ENCODE peak calls at places on chromosomes 16 and 17, in six cellular contexts. One of them, this sample, is unnamed.

GRCh38 chr17:80229011-80229410 is 8.8 kb downstream of the SLC26A11 start:
- DNase-seq in stimulated activated CD8-positive, alpha-beta memory T cell treated with anti-CD3 and anti-CD28 coated beads, Interleukin-4, amount 100 ng/mL, for 24 hours: no peak
- DNase-seq in BE2C: no peak
- DNase-seq in A673: no peak
- DNase-seq in Daoy: no peak
- DNase-seq in T-helper 1 cell: no peak
- DNase-seq in this sample: no peak

GRCh38 chr16:58426095-58426494 is 33.8 kb downstream of the GINS3 start:
- DNase-seq in Daoy: no peak
- DNase-seq in stimulated activated CD8-positive, alpha-beta memory T cell treated with anti-CD3 and anti-CD28 coated beads, Interleukin-4, amount 100 ng/mL, for 24 hours: peak
- DNase-seq in T-helper 1 cell: no peak
- DNase-seq in A673: no peak
- DNase-seq in BE2C: no peak
- DNase-seq in this sample: no peak

GRCh38 chr17:77045441-77046041 is 95.2 kb upstream of the SEC14L1 start:
- DNase-seq in A673: no peak
- DNase-seq in Daoy: peak
- DNase-seq in BE2C: no peak
- DNase-seq in stimulated activated CD8-positive, alpha-beta memory T cell treated with anti-CD3 and anti-CD28 coated beads, Interleukin-4, amount 100 ng/mL, for 24 hours: no peak
- DNase-seq in T-helper 1 cell: no peak
- DNase-seq in this sample: no peak

GRCh38 chr17:17018612-17019429 is 23.4 kb upstream of the MPRIP start:
- DNase-seq in stimulated activated CD8-positive, alpha-beta memory T cell treated with anti-CD3 and anti-CD28 coated beads, Interleukin-4, amount 100 ng/mL, for 24 hours: no peak
- DNase-seq in BE2C: no peak
- DNase-seq in T-helper 1 cell: no peak
- DNase-seq in Daoy: no peak
- DNase-seq in A673: no peak
- DNase-seq in this sample: no peak

GRCh38 chr17:74410001-74410443 is 21.9 kb upstream of the GPRC5C start:
- DNase-seq in A673: no peak
- DNase-seq in T-helper 1 cell: no peak
- DNase-seq in stimulated activated CD8-positive, alpha-beta memory T cell treated with anti-CD3 and anti-CD28 coated beads, Interleukin-4, amount 100 ng/mL, for 24 hours: no peak
- DNase-seq in BE2C: no peak
- DNase-seq in Daoy: no peak
- DNase-seq in this sample: no peak

GRCh38 chr16:89716493-89716892 is 4.2 kb downstream of the VPS9D1 start:
- DNase-seq in BE2C: no peak
- DNase-seq in Daoy: no peak
- DNase-seq in T-helper 1 cell: no peak
- DNase-seq in A673: no peak
- DNase-seq in stimulated activated CD8-positive, alpha-beta memory T cell treated with anti-CD3 and anti-CD28 coated beads, Interleukin-4, amount 100 ng/mL, for 24 hours: no peak
- DNase-seq in this sample: no peak

GRCh38 chr16:13186813-13187212 is 285.4 kb downstream of the SHISA9 start:
- DNase-seq in A673: no peak
- DNase-seq in Daoy: no peak
- DNase-seq in T-helper 1 cell: no peak
- DNase-seq in stimulated activated CD8-positive, alpha-beta memory T cell treated with anti-CD3 and anti-CD28 coated beads, Interleukin-4, amount 100 ng/mL, for 24 hours: no peak
- DNase-seq in BE2C: no peak
- DNase-seq in this sample: no peak

GRCh38 chr16:62194828-62195227 is 158.6 kb upstream of the CDH8 start:
- DNase-seq in A673: peak
- DNase-seq in BE2C: no peak
- DNase-seq in stimulated activated CD8-positive, alpha-beta memory T cell treated with anti-CD3 and anti-CD28 coated beads, Interleukin-4, amount 100 ng/mL, for 24 hours: no peak
- DNase-seq in T-helper 1 cell: no peak
- DNase-seq in Daoy: no peak
- DNase-seq in this sample: no peak

GRCh38 chr17:82449883-82450356 is 632 bp downstream of the CYBC1 start:
- DNase-seq in T-helper 1 cell: no peak
- DNase-seq in stimulated activated CD8-positive, alpha-beta memory T cell treated with anti-CD3 and anti-CD28 coated beads, Interleukin-4, amount 100 ng/mL, for 24 hours: peak
- DNase-seq in A673: no peak
- DNase-seq in Daoy: no peak
- DNase-seq in BE2C: no peak
- DNase-seq in this sample: peak

GRCh38 chr17:45432405-45433113 is at the start of gene ARHGAP27:
- DNase-seq in Daoy: no peak
- DNase-seq in BE2C: no peak
- DNase-seq in A673: no peak
- DNase-seq in T-helper 1 cell: no peak
- DNase-seq in stimulated activated CD8-positive, alpha-beta memory T cell treated with anti-CD3 and anti-CD28 coated beads, Interleukin-4, amount 100 ng/mL, for 24 hours: no peak
- DNase-seq in this sample: no peak

GRCh38 chr17:49817993-49818392 is 29.5 kb downstream of the KAT7 start:
- DNase-seq in Daoy: no peak
- DNase-seq in BE2C: no peak
- DNase-seq in stimulated activated CD8-positive, alpha-beta memory T cell treated with anti-CD3 and anti-CD28 coated beads, Interleukin-4, amount 100 ng/mL, for 24 hours: peak
- DNase-seq in T-helper 1 cell: peak
- DNase-seq in A673: no peak
- DNase-seq in this sample: no peak

GRCh38 chr16:52906271-52906670 is 146.4 kb downstream of the CHD9NB start:
- DNase-seq in stimulated activated CD8-positive, alpha-beta memory T cell treated with anti-CD3 and anti-CD28 coated beads, Interleukin-4, amount 100 ng/mL, for 24 hours: no peak
- DNase-seq in T-helper 1 cell: no peak
- DNase-seq in BE2C: no peak
- DNase-seq in A673: peak
- DNase-seq in Daoy: no peak
- DNase-seq in this sample: no peak

GRCh38 chr16:78542419-78542818 is 443.0 kb downstream of the WWOX start:
- DNase-seq in stimulated activated CD8-positive, alpha-beta memory T cell treated with anti-CD3 and anti-CD28 coated beads, Interleukin-4, amount 100 ng/mL, for 24 hours: no peak
- DNase-seq in A673: no peak
- DNase-seq in T-helper 1 cell: no peak
- DNase-seq in BE2C: no peak
- DNase-seq in Daoy: no peak
- DNase-seq in this sample: no peak

GRCh38 chr17:2214887-2215615 is 88.5 kb downstream of the SMG6 start:
- DNase-seq in A673: peak
- DNase-seq in BE2C: no peak
- DNase-seq in stimulated activated CD8-positive, alpha-beta memory T cell treated with anti-CD3 and anti-CD28 coated beads, Interleukin-4, amount 100 ng/mL, for 24 hours: no peak
- DNase-seq in T-helper 1 cell: no peak
- DNase-seq in Daoy: peak
- DNase-seq in this sample: no peak

GRCh38 chr17:39794249-39794970 is 56.7 kb downstream of the GRB7 start:
- DNase-seq in Daoy: no peak
- DNase-seq in BE2C: no peak
- DNase-seq in A673: no peak
- DNase-seq in T-helper 1 cell: no peak
- DNase-seq in stimulated activated CD8-positive, alpha-beta memory T cell treated with anti-CD3 and anti-CD28 coated beads, Interleukin-4, amount 100 ng/mL, for 24 hours: no peak
- DNase-seq in this sample: no peak

GRCh38 chr16:73794936-73795335 is 501.7 kb upstream of the PSMD7 start:
- DNase-seq in T-helper 1 cell: no peak
- DNase-seq in Daoy: no peak
- DNase-seq in BE2C: no peak
- DNase-seq in stimulated activated CD8-positive, alpha-beta memory T cell treated with anti-CD3 and anti-CD28 coated beads, Interleukin-4, amount 100 ng/mL, for 24 hours: no peak
- DNase-seq in A673: no peak
- DNase-seq in this sample: no peak

GRCh38 chr16:87895641-87896141 is 26.4 kb upstream of the SLC7A5 start:
- DNase-seq in BE2C: no peak
- DNase-seq in A673: no peak
- DNase-seq in stimulated activated CD8-positive, alpha-beta memory T cell treated with anti-CD3 and anti-CD28 coated beads, Interleukin-4, amount 100 ng/mL, for 24 hours: peak
- DNase-seq in Daoy: peak
- DNase-seq in T-helper 1 cell: no peak
- DNase-seq in this sample: peak

GRCh38 chr16:25143898-25144297 is 32.4 kb downstream of the LCMT1 start:
- DNase-seq in BE2C: peak
- DNase-seq in Daoy: peak
- DNase-seq in T-helper 1 cell: no peak
- DNase-seq in A673: peak
- DNase-seq in stimulated activated CD8-positive, alpha-beta memory T cell treated with anti-CD3 and anti-CD28 coated beads, Interleukin-4, amount 100 ng/mL, for 24 hours: no peak
- DNase-seq in this sample: no peak

GRCh38 chr16:46914556-46915201 is 30.5 kb downstream of the GPT2 start:
- DNase-seq in T-helper 1 cell: no peak
- DNase-seq in A673: no peak
- DNase-seq in BE2C: no peak
- DNase-seq in Daoy: no peak
- DNase-seq in stimulated activated CD8-positive, alpha-beta memory T cell treated with anti-CD3 and anti-CD28 coated beads, Interleukin-4, amount 100 ng/mL, for 24 hours: no peak
- DNase-seq in this sample: no peak

This sample was measured in stimulated activated CD4-positive, alpha-beta T cell treated with anti-CD3 and anti-CD28 coated beads, TNF-alpha, amount 100 ng/mL, for 1 hour.